ENCODE peak calls at places on chromosomes 2 and 18, in five cellular contexts. Q, L, M, J and Y are unnamed samples.

GRCh38 chr2:26767894-26768487 is 3.9 kb downstream of the SLC35F6 start:
- DNase-seq in L (no peak), M (no peak), J (no peak), Q (no peak), Y (no peak)

GRCh38 chr2:26901326-26902183 is 53.6 kb downstream of the DPYSL5 start:
- DNase-seq in Q (peak), M (no peak), J (no peak), L (no peak), Y (no peak)

GRCh38 chr18:59423251-59423650 is 64.2 kb upstream of the LMAN1 start:
- DNase-seq in J (no peak), Q (no peak), M (no peak), L (no peak), Y (no peak)

GRCh38 chr2:226073496-226073895 is 674.0 kb downstream of the NYAP2 start:
- DNase-seq in L (no peak), M (no peak), J (no peak), Q (no peak), Y (no peak)

GRCh38 chr2:133171396-133172004 is 396.8 kb downstream of the NCKAP5 start:
- DNase-seq in L (peak), Q (no peak), J (no peak), M (peak), Y (no peak)

GRCh38 chr2:216583157-216583556 is 50.1 kb upstream of the IGFBP2 start:
- DNase-seq in Q (no peak), J (no peak), L (no peak), M (peak), Y (no peak)

GRCh38 chr18:2968559-2968958 is 44.4 kb downstream of the LPIN2 start:
- DNase-seq in L (no peak), J (no peak), M (no peak), Q (no peak), Y (no peak)

GRCh38 chr2:43180901-43181300 is 45.5 kb downstream of the ZFP36L2 start:
- DNase-seq in L (no peak), M (no peak), Q (no peak), J (no peak), Y (no peak)

GRCh38 chr2:78718031-78718430 is 307.5 kb upstream of the REG3G start:
- DNase-seq in M (no peak), L (no peak), J (no peak), Q (no peak), Y (no peak)

GRCh38 chr2:173090291-173090877 is 14.7 kb downstream of the MAP3K20 start:
- DNase-seq in L (no peak), Q (peak), M (peak), J (no peak), Y (no peak)

GRCh38 chr18:79915161-79916127 is 36.0 kb downstream of the SLC66A2 start:
- DNase-seq in L (no peak), M (no peak), Q (no peak), J (no peak), Y (no peak)

GRCh38 chr2:189128961-189129360 is 50.6 kb downstream of the COL5A2 start:
- DNase-seq in J (no peak), M (no peak), L (no peak), Q (no peak), Y (no peak)

GRCh38 chr2:602571-603366 is 74.4 kb downstream of the TMEM18 start:
- DNase-seq in Q (no peak), J (no peak), L (peak), M (peak), Y (no peak)

GRCh38 chr2:142037744-142038143 is 93.1 kb downstream of the LRP1B start:
- DNase-seq in M (peak), L (no peak), J (no peak), Q (no peak), Y (no peak)